ENCODE peak calls at places on chromosomes 2 and 18, in eight cellular contexts. L, K, J, S, G, O, B and Q are unnamed samples.

GRCh38 chr2:145190031-145190703 is 670.2 kb upstream of the ZEB2 start:
- DNase-seq in L (no peak), K (no peak), J (peak), S (no peak), G (peak), O (no peak), B (no peak), Q (no peak)

GRCh38 chr2:68365087-68365486 is at the start of gene PLEK:
- DNase-seq in L (no peak), K (no peak), J (no peak), S (peak), G (no peak), O (no peak), B (no peak), Q (peak)

GRCh38 chr2:23042176-23042909 is 342.6 kb upstream of the KLHL29 start:
- DNase-seq in L (no peak), K (no peak), J (no peak), S (no peak), G (no peak), O (no peak), B (no peak), Q (no peak)

GRCh38 chr2:60498176-60499081 is 55.0 kb downstream of the BCL11A start:
- DNase-seq in L (no peak), K (no peak), J (no peak), S (no peak), G (no peak), O (no peak), B (no peak), Q (no peak)

GRCh38 chr18:9690418-9691178 is 17.5 kb upstream of the RAB31 start:
- DNase-seq in L (no peak), K (no peak), J (no peak), S (no peak), G (no peak), O (no peak), B (no peak), Q (no peak)

GRCh38 chr2:231925303-231926179 is 655 bp downstream of the NPPC start:
- DNase-seq in L (peak), K (peak), J (peak), S (peak), G (peak), O (peak), B (peak), Q (peak)

GRCh38 chr2:88038263-88039105 is 17.1 kb downstream of the KRCC1 start:
- DNase-seq in L (no peak), K (no peak), J (peak), S (no peak), G (no peak), O (no peak), B (peak), Q (no peak)

GRCh38 chr18:75218524-75218923 is 7.9 kb downstream of the TSHZ1 start:
- DNase-seq in L (no peak), K (no peak), J (no peak), S (no peak), G (no peak), O (no peak), B (no peak), Q (no peak)

GRCh38 chr2:49021170-49021743 is 133.1 kb downstream of the FSHR start:
- DNase-seq in L (peak), K (no peak), J (no peak), S (no peak), G (no peak), O (no peak), B (no peak), Q (no peak)

GRCh38 chr2:41595235-41595634 is 452.6 kb upstream of the PKDCC start:
- DNase-seq in L (no peak), K (no peak), J (peak), S (no peak), G (no peak), O (no peak), B (no peak), Q (no peak)

GRCh38 chr18:40867452-40867851 is 1087.6 kb upstream of the PIK3C3 start:
- DNase-seq in L (no peak), K (no peak), J (peak), S (no peak), G (no peak), O (no peak), B (peak), Q (no peak)

GRCh38 chr2:73202156-73203054 is at the start of gene NOTO:
- DNase-seq in L (peak), K (no peak), J (no peak), S (no peak), G (no peak), O (peak), B (no peak), Q (no peak)

GRCh38 chr18:46518438-46518837 is 138.6 kb downstream of the LOXHD1 start:
- DNase-seq in L (peak), K (no peak), J (peak), S (no peak), G (no peak), O (no peak), B (no peak), Q (no peak)

GRCh38 chr2:46885376-46885775 is 30.2 kb downstream of the MCFD2 start:
- DNase-seq in L (no peak), K (no peak), J (no peak), S (no peak), G (no peak), O (no peak), B (no peak), Q (no peak)

GRCh38 chr2:109702250-109702985 is 88.3 kb downstream of the SOWAHC start:
- DNase-seq in L (no peak), K (no peak), J (peak), S (no peak), G (no peak), O (no peak), B (no peak), Q (no peak)

GRCh38 chr2:79511320-79511951 is 1.4 kb upstream of the CTNNA2 start:
- DNase-seq in L (no peak), K (no peak), J (peak), S (peak), G (peak), O (peak), B (no peak), Q (no peak)

GRCh38 chr18:40852406-40852805 is 1102.6 kb upstream of the PIK3C3 start:
- DNase-seq in L (no peak), K (no peak), J (peak), S (no peak), G (no peak), O (no peak), B (no peak), Q (no peak)

GRCh38 chr2:168510125-168510756 is 54.2 kb downstream of the CERS6 start:
- DNase-seq in L (no peak), K (no peak), J (no peak), S (no peak), G (no peak), O (no peak), B (no peak), Q (no peak)

GRCh38 chr2:196284033-196284844 is 112.9 kb upstream of the STK17B start:
- DNase-seq in L (no peak), K (no peak), J (no peak), S (no peak), G (no peak), O (no peak), B (no peak), Q (no peak)

GRCh38 chr2:131104487-131105155 is 515 bp upstream of the PLEKHB2 start:
- DNase-seq in L (peak), K (peak), J (peak), S (no peak), G (no peak), O (no peak), B (no peak), Q (peak)

GRCh38 chr2:223732346-223732745 is 105.0 kb downstream of the AP1S3 start:
- DNase-seq in L (no peak), K (no peak), J (no peak), S (no peak), G (no peak), O (no peak), B (no peak), Q (no peak)

GRCh38 chr18:67151366-67151765 is 365.2 kb downstream of the DSEL start:
- DNase-seq in L (no peak), K (no peak), J (no peak), S (no peak), G (no peak), O (no peak), B (no peak), Q (no peak)

GRCh38 chr2:112162956-112163355 is 24.8 kb downstream of the FBLN7 start:
- DNase-seq in L (no peak), K (no peak), J (no peak), S (no peak), G (no peak), O (no peak), B (no peak), Q (no peak)

GRCh38 chr2:21118302-21118920 is 5.4 kb upstream of the TDRD15 start:
- DNase-seq in L (peak), K (no peak), J (peak), S (no peak), G (peak), O (no peak), B (no peak), Q (peak)

GRCh38 chr2:192073878-192074277 is 120.9 kb downstream of the TMEFF2 start:
- DNase-seq in L (no peak), K (no peak), J (no peak), S (no peak), G (no peak), O (no peak), B (no peak), Q (no peak)

GRCh38 chr18:48940854-48941531 is 9.8 kb downstream of the SMAD7 start:
- DNase-seq in L (peak), K (peak), J (no peak), S (no peak), G (no peak), O (peak), B (no peak), Q (no peak)

GRCh38 chr2:51490576-51491234 is 458.8 kb upstream of the NRXN1 start:
- DNase-seq in L (peak), K (no peak), J (no peak), S (no peak), G (no peak), O (no peak), B (no peak), Q (no peak)

GRCh38 chr2:189474526-189474925 is 33.3 kb downstream of the WDR75 start:
- DNase-seq in L (no peak), K (no peak), J (no peak), S (no peak), G (no peak), O (no peak), B (no peak), Q (no peak)